ENCODE peak calls at places on chromosome 14, in eight cellular contexts. Q is stimulated activated CD8-positive, alpha-beta memory T cell treated with anti-CD3 and anti-CD28 coated beads, Interleukin-7, amount 100 ng/mL, for 24 hours; C is NCI-H345; N is stimulated activated CD4-positive, alpha-beta T cell treated with anti-CD3 and anti-CD28 coated beads, Interleukin-2, amount 100 ng/mL, for 48 hours; B is CD14-positive monocyte; M is iris pigment epithelial cell; A is NCI-H1092 treated with DMSO at 0.1 percent for 48 hours; U is nephron progenitor cell. D is an unnamed sample.

GRCh38 chr14:104111301-104112112 is 26.0 kb downstream of the ASPG start:
- DNase-seq in Q (no peak), C (no peak), N (no peak), B (no peak), M (no peak), A (no peak), U (peak; percentile 2), D (no peak)

GRCh38 chr14:58560208-58560607 is 77.6 kb upstream of the DACT1 start:
- DNase-seq in Q (no peak), C (no peak), N (no peak), B (no peak), M (peak; percentile 75), A (no peak), U (no peak), D (peak; percentile 58)

GRCh38 chr14:92093320-92093719 is 13.1 kb downstream of the ATXN3 start:
- DNase-seq in Q (no peak), C (no peak), N (no peak), B (no peak), M (no peak), A (peak; percentile 10), U (no peak), D (peak; percentile 26)

GRCh38 chr14:24965578-24965933 is 84.4 kb downstream of the STXBP6 start:
- DNase-seq in Q (no peak), C (no peak), N (no peak), B (no peak), M (no peak), A (no peak), U (no peak), D (no peak)

GRCh38 chr14:24394275-24394674 is 4.5 kb upstream of the NYNRIN start:
- DNase-seq in Q (no peak), C (no peak), N (no peak), B (no peak), M (no peak), A (no peak), U (no peak), D (no peak)

GRCh38 chr14:36820901-36821300 is 159.2 kb downstream of the PAX9 start:
- DNase-seq in Q (no peak), C (no peak), N (no peak), B (no peak), M (no peak), A (no peak), U (no peak), D (no peak)

GRCh38 chr14:104011824-104012517 is 69.6 kb upstream of the RD3L start:
- DNase-seq in Q (no peak), C (no peak), N (no peak), B (no peak), M (no peak), A (no peak), U (no peak), D (no peak)

GRCh38 chr14:23052182-23052623 is 5.1 kb downstream of the CDH24 start:
- DNase-seq in Q (no peak), C (no peak), N (no peak), B (no peak), M (no peak), A (no peak), U (peak; percentile 35), D (no peak)

GRCh38 chr14:81454572-81455218 is 54.6 kb upstream of the STON2 start:
- DNase-seq in Q (no peak), C (no peak), N (no peak), B (no peak), M (no peak), A (no peak), U (no peak), D (no peak)

GRCh38 chr14:69090187-69090789 is 62.6 kb downstream of the DCAF5 start:
- DNase-seq in Q (no peak), C (peak; percentile 20), N (peak; percentile 2), B (no peak), M (peak; percentile 58), A (peak; percentile 25), U (no peak), D (peak; percentile 64)

GRCh38 chr14:100891501-100892445 is 11.7 kb downstream of the RTL1 start:
- DNase-seq in Q (no peak), C (no peak), N (no peak), B (peak; percentile 22), M (no peak), A (no peak), U (no peak), D (no peak)

GRCh38 chr14:54772451-54772881 is 130.2 kb downstream of the GCH1 start:
- DNase-seq in Q (no peak), C (no peak), N (no peak), B (no peak), M (peak; percentile 65), A (no peak), U (no peak), D (peak; percentile 81)

GRCh38 chr14:32560213-32560857 is 231.2 kb downstream of the AKAP6 start:
- DNase-seq in Q (no peak), C (peak; percentile 76), N (peak; percentile 7), B (no peak), M (peak; percentile 86), A (peak; percentile 77), U (peak; percentile 59), D (peak; percentile 69)

GRCh38 chr14:100898935-100899840 is 4.3 kb downstream of the RTL1 start:
- DNase-seq in Q (no peak), C (peak; percentile 64), N (no peak), B (no peak), M (peak; percentile 16), A (peak; percentile 51), U (no peak), D (no peak)

GRCh38 chr14:101900253-101900652 is 64.1 kb upstream of the DYNC1H1 start:
- DNase-seq in Q (no peak), C (no peak), N (no peak), B (no peak), M (no peak), A (no peak), U (no peak), D (no peak)

GRCh38 chr14:76320975-76321374 is 55.0 kb upstream of the ESRRB start:
- DNase-seq in Q (no peak), C (no peak), N (no peak), B (no peak), M (no peak), A (no peak), U (no peak), D (no peak)

GRCh38 chr14:51022769-51023168 is 72.1 kb downstream of the TRIM9 start:
- DNase-seq in Q (no peak), C (no peak), N (no peak), B (no peak), M (no peak), A (no peak), U (no peak), D (no peak)